ENCODE peak calls at places on chromosomes 16 and 17, in four cellular contexts. I is T-helper 17 cell, X is body of pancreas, E is ELF-1. N is an unnamed sample.

GRCh38 chr17:38451030-38451839 is 23.0 kb downstream of the ARHGAP23 start:
- DNase-seq in I (no peak), X (no peak), E (peak), N (no peak)

GRCh38 chr16:10749680-10750035 is 6.0 kb downstream of the NUBP1 start:
- DNase-seq in E (no peak), I (no peak), X (no peak), N (no peak)

GRCh38 chr17:31052187-31052889 is 42.4 kb upstream of the NF1 start:
- DNase-seq in I (no peak), X (peak), E (peak), N (no peak)

GRCh38 chr16:51164167-51164566 is 13.1 kb upstream of the SALL1 start:
- DNase-seq in X (no peak), E (no peak), I (no peak), N (no peak)

GRCh38 chr16:48462146-48462740 is 77.0 kb upstream of the SIAH1 start:
- DNase-seq in E (no peak), I (no peak), X (no peak), N (no peak)

GRCh38 chr16:65546353-65546791 is 424.5 kb upstream of the CDH11 start:
- DNase-seq in I (no peak), E (peak), X (no peak), N (no peak)

GRCh38 chr16:68644303-68644702 is 807 bp upstream of the CDH3 start:
- DNase-seq in I (no peak), E (peak), X (no peak), N (no peak)

GRCh38 chr17:52546990-52547389 is 388.5 kb upstream of the CA10 start:
- DNase-seq in E (no peak), I (no peak), X (no peak), N (no peak)

GRCh38 chr16:35506018-35506897 is 2046.8 kb downstream of the TP53TG3F start:
- DNase-seq in E (no peak), X (peak), I (no peak), N (no peak)

GRCh38 chr16:29023279-29024278 is 38.7 kb downstream of the LAT start:
- DNase-seq in I (no peak), X (no peak), E (no peak), N (no peak)

GRCh38 chr17:45270828-45271418 is 9.0 kb upstream of the SPATA32 start:
- DNase-seq in X (no peak), I (peak), E (peak), N (peak)

GRCh38 chr17:17800504-17801021 is 36.2 kb downstream of the SREBF1 start:
- DNase-seq in X (no peak), I (no peak), E (no peak), N (no peak)

GRCh38 chr16:4529085-4530060 is 9.2 kb downstream of the CDIP1 start:
- DNase-seq in X (peak), I (no peak), E (peak), N (no peak)

GRCh38 chr17:27379863-27380533 is 76.2 kb upstream of the KSR1 start:
- DNase-seq in I (no peak), E (peak), X (peak), N (no peak)

GRCh38 chr16:11384184-11384955 is 39.1 kb downstream of the RMI2 start:
- DNase-seq in X (no peak), I (no peak), E (no peak), N (no peak)

GRCh38 chr17:21081967-21082366 is 39.2 kb upstream of the USP22 start:
- DNase-seq in X (no peak), E (no peak), I (no peak), N (no peak)

GRCh38 chr16:4664538-4665418 is 28.6 kb upstream of the NUDT16L1 start:
- DNase-seq in E (peak), X (peak), I (peak), N (peak)

GRCh38 chr16:5541356-5541755 is 443.8 kb upstream of the EEF2KMT start:
- DNase-seq in I (no peak), X (no peak), E (no peak), N (no peak)

GRCh38 chr17:75876190-75876937 is 2.0 kb downstream of the TRIM47 start:
- DNase-seq in X (peak), I (peak), E (peak), N (peak)

GRCh38 chr17:48555616-48556533 is 11.0 kb upstream of the HOXB2 start:
- DNase-seq in I (no peak), X (no peak), E (peak), N (no peak)

GRCh38 chr17:4679652-4680051 is 24.3 kb downstream of the PELP1 start:
- DNase-seq in I (no peak), E (peak), X (no peak), N (no peak)

GRCh38 chr17:497587-498034 is 145.0 kb upstream of the RPH3AL start:
- DNase-seq in I (no peak), E (no peak), X (no peak), N (no peak)

GRCh38 chr16:50261160-50261706 is 5.1 kb upstream of the ADCY7 start:
- DNase-seq in X (no peak), E (no peak), I (no peak), N (no peak)

GRCh38 chr17:27573971-27574525 is 56.9 kb upstream of the LGALS9 start:
- DNase-seq in I (no peak), E (peak), X (no peak), N (no peak)

GRCh38 chr17:80339118-80339517 is 75.8 kb upstream of the ENDOV start:
- DNase-seq in E (no peak), X (no peak), I (no peak), N (no peak)

GRCh38 chr17:50470451-50470850 is 1.8 kb upstream of the CHAD start:
- DNase-seq in I (no peak), X (no peak), E (no peak), N (no peak)

GRCh38 chr17:78252701-78253635 is 21.5 kb downstream of the TMEM235 start:
- DNase-seq in E (no peak), I (no peak), X (no peak), N (no peak)

GRCh38 chr17:45262516-45263476 is 902 bp upstream of the SPATA32 start:
- DNase-seq in X (no peak), E (no peak), I (no peak), N (no peak)

GRCh38 chr17:9672266-9672665 is 26.9 kb downstream of the USP43 start:
- DNase-seq in E (no peak), I (no peak), X (no peak), N (no peak)

GRCh38 chr17:35981908-35982330 is 622 bp upstream of the CCL16 start:
- DNase-seq in X (no peak), I (no peak), E (peak), N (no peak)

GRCh38 chr17:376936-377863 is 24.6 kb upstream of the RPH3AL start:
- DNase-seq in E (no peak), X (peak), I (no peak), N (no peak)

GRCh38 chr16:73124097-73124652 is 76.2 kb upstream of the ZFHX3 start:
- DNase-seq in E (peak), X (no peak), I (no peak), N (no peak)

GRCh38 chr17:42518755-42519545 is 17.1 kb upstream of the NAGLU start:
- DNase-seq in X (peak), E (no peak), I (no peak), N (no peak)

N was measured in T follicular helper cell.